ENCODE peak calls at places on chromosomes 1 and 21, in eight cellular contexts. S is RWPE2, I is cardiac muscle cell, L is AG04450, H is brain microvascular endothelial cell, Z is choroid plexus epithelial cell, C is prostate gland, B is left lung. E is an unnamed sample.

GRCh38 chr1:214281902-214282695 is 1.1 kb downstream of the SMYD2 start:
- DNase-seq in S (no peak), I (peak; percentile 76), L (peak; percentile 36), H (peak; percentile 49), Z (peak; percentile 70), C (no peak), B (no peak), E (no peak)

GRCh38 chr21:40471103-40471502 is 375.9 kb downstream of the DSCAM start:
- DNase-seq in S (no peak), I (no peak), L (no peak), H (no peak), Z (no peak), C (no peak), B (no peak), E (no peak)

GRCh38 chr1:2314803-2315710 is 76.3 kb downstream of the MORN1 start:
- DNase-seq in S (no peak), I (peak; percentile 76), L (no peak), H (no peak), Z (no peak), C (no peak), B (peak; percentile 84), E (no peak)

GRCh38 chr1:241250465-241250864 is 106.5 kb downstream of the RGS7 start:
- DNase-seq in S (no peak), I (no peak), L (no peak), H (no peak), Z (no peak), C (no peak), B (no peak), E (no peak)

GRCh38 chr1:70034403-70034802 is 171.0 kb downstream of the LRRC40 start:
- DNase-seq in S (no peak), I (peak; percentile 74), L (peak; percentile 49), H (peak; percentile 70), Z (peak; percentile 92), C (no peak), B (no peak), E (peak; percentile 29)

GRCh38 chr1:237205400-237206064 is 163.5 kb downstream of the RYR2 start:
- DNase-seq in S (no peak), I (peak; percentile 93), L (no peak), H (peak; percentile 24), Z (peak; percentile 6), C (no peak), B (no peak), E (no peak)

GRCh38 chr1:184297244-184297750 is 89.5 kb upstream of the C1orf21 start:
- DNase-seq in S (no peak), I (no peak), L (no peak), H (no peak), Z (no peak), C (no peak), B (no peak), E (no peak)

GRCh38 chr21:34992736-34993135 is 56.4 kb downstream of the RUNX1 start:
- DNase-seq in S (no peak), I (peak; percentile 73), L (no peak), H (no peak), Z (peak; percentile 77), C (no peak), B (no peak), E (no peak)

GRCh38 chr1:67846538-67846937 is 13.3 kb upstream of the GNG12 start:
- DNase-seq in S (no peak), I (no peak), L (no peak), H (no peak), Z (no peak), C (no peak), B (no peak), E (no peak)

GRCh38 chr1:84377480-84378095 is 20.7 kb upstream of the DNASE2B start:
- DNase-seq in S (no peak), I (peak; percentile 82), L (peak; percentile 37), H (peak; percentile 81), Z (peak; percentile 85), C (no peak), B (no peak), E (no peak)

GRCh38 chr1:101732221-101732620 is 264.5 kb downstream of the OLFM3 start:
- DNase-seq in S (no peak), I (no peak), L (no peak), H (no peak), Z (no peak), C (no peak), B (no peak), E (no peak)

GRCh38 chr1:235074335-235075120 is 54.1 kb downstream of the TOMM20 start:
- DNase-seq in S (no peak), I (peak; percentile 49), L (no peak), H (peak; percentile 66), Z (peak; percentile 62), C (peak; percentile 81), B (no peak), E (peak; percentile 72)

GRCh38 chr21:30831194-30831765 is 1.7 kb upstream of the KRTAP7-1 start:
- DNase-seq in S (no peak), I (peak; percentile 0), L (no peak), H (peak; percentile 8), Z (peak; percentile 23), C (no peak), B (no peak), E (no peak)

GRCh38 chr1:23357112-23357908 is 12.3 kb downstream of the ZNF436 start:
- DNase-seq in S (no peak), I (no peak), L (no peak), H (no peak), Z (no peak), C (no peak), B (no peak), E (no peak)

GRCh38 chr21:42233067-42233981 is 14.4 kb downstream of the ABCG1 start:
- DNase-seq in S (no peak), I (peak; percentile 81), L (no peak), H (peak; percentile 18), Z (peak; percentile 59), C (peak; percentile 69), B (no peak), E (no peak)

GRCh38 chr1:6384962-6385672 is 8.4 kb downstream of the ACOT7 start:
- DNase-seq in S (no peak), I (peak; percentile 31), L (no peak), H (no peak), Z (no peak), C (peak; percentile 46), B (no peak), E (no peak)

GRCh38 chr1:171780583-171781166 is 785 bp upstream of the METTL13 start:
- DNase-seq in S (no peak), I (no peak), L (no peak), H (no peak), Z (no peak), C (no peak), B (no peak), E (no peak)

GRCh38 chr1:224116131-224116530 is 2.2 kb downstream of the FBXO28 start:
- DNase-seq in S (no peak), I (peak; percentile 67), L (peak; percentile 21), H (no peak), Z (peak; percentile 74), C (no peak), B (no peak), E (no peak)

GRCh38 chr1:231242516-231243198 is 1.6 kb downstream of the GNPAT start:
- DNase-seq in S (no peak), I (peak; percentile 42), L (no peak), H (peak; percentile 7), Z (peak; percentile 51), C (no peak), B (no peak), E (no peak)
- H3K4me3 ChIP-seq in S (peak overlapping the region; percentile 85), I (no peak overlapping the region), L (peak overlapping the region; percentile 93), H (peak overlapping the region; percentile 92), Z (peak overlapping the region; percentile 19), C (no peak overlapping the region), B (peak overlapping the region; percentile 84), E (peak overlapping the region; percentile 91)

DNA sequence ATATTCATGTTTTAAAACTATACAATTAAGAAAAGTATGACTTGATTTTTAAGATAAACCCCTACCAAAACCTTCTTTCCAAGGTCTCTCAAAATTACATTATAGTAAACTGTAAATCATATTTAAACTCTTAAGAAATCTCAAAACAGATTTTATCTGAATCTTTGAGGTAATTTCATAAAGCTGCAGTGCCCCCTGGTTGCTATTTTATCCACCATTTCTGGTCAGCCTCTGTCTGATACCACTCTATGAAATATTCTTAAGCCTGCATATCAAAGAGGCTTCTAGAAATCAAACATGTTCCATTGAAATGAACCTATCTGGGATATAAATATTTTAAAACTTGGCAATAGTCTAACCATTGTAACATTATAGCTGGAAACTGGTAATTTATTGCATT is 317.3 kb downstream of the COL11A1 start:
- DNase-seq in S (no peak), I (peak; percentile 13), L (no peak), H (peak; percentile 19), Z (peak; percentile 57), C (no peak), B (no peak), E (no peak)
- TF ChIP-seq CTCF in S (peak; percentile 40), I (peak; percentile 19), L (peak; percentile 20), H (peak; percentile 55), Z (peak; percentile 59), C (no peak), B (no peak), E (no peak)

GRCh38 chr21:46014828-46015227 is 33.3 kb downstream of the COL6A1 start:
- DNase-seq in S (no peak), I (no peak), L (no peak), H (no peak), Z (no peak), C (no peak), B (no peak), E (no peak)

GRCh38 chr21:46018615-46019014 is 37.0 kb downstream of the COL6A1 start:
- DNase-seq in S (no peak), I (no peak), L (no peak), H (no peak), Z (no peak), C (no peak), B (no peak), E (no peak)

GRCh38 chr21:46020581-46020980 is 39.0 kb downstream of the COL6A1 start:
- DNase-seq in S (no peak), I (no peak), L (no peak), H (no peak), Z (no peak), C (no peak), B (no peak), E (no peak)

GRCh38 chr21:46017695-46018094 is 36.1 kb downstream of the COL6A1 start:
- DNase-seq in S (no peak), I (no peak), L (no peak), H (no peak), Z (no peak), C (no peak), B (no peak), E (no peak)

GRCh38 chr21:46017148-46017547 is 35.6 kb downstream of the COL6A1 start:
- DNase-seq in S (no peak), I (no peak), L (no peak), H (no peak), Z (no peak), C (no peak), B (no peak), E (no peak)
- H3K4me3 ChIP-seq in S (no peak overlapping the region), I (no peak overlapping the region), L (no peak overlapping the region), H (no peak overlapping the region), Z (no peak overlapping the region), C (no peak overlapping the region), B (no peak overlapping the region), E (no peak overlapping the region)

GRCh38 chr1:71994646-71995045 is 287.7 kb downstream of the NEGR1 start:
- DNase-seq in S (no peak), I (no peak), L (no peak), H (no peak), Z (no peak), C (no peak), B (no peak), E (no peak)
- TF ChIP-seq CTCF in S (no peak), I (no peak), L (no peak), H (no peak), Z (no peak), C (no peak), B (no peak), E (no peak)

E was measured in AG04449.